ENCODE peak calls at places on chromosome 10, in seven cellular contexts. R is CD4-positive, alpha-beta T cell; T is colonic mucosa; S is lower leg skin; D is endothelial cell of umbilical vein; J is GM23338; U is GM12865. Q is an unnamed sample.

GRCh38 chr10:32995751-32996150 is 37.7 kb upstream of the ITGB1 start:
- DNase-seq in S (no peak), T (no peak), J (no peak), U (peak), R (no peak), D (peak), Q (no peak)

GRCh38 chr10:79347894-79348639 is 798 bp downstream of the PPIF start:
- DNase-seq in D (peak), J (peak), T (peak), U (peak), S (peak), R (peak), Q (peak)

GRCh38 chr10:71397340-71398212 is 856 bp downstream of the CDH23 start:
- DNase-seq in T (no peak), U (no peak), S (no peak), R (no peak), D (no peak), J (peak), Q (no peak)

GRCh38 chr10:100008142-100008522 is 1.6 kb downstream of the DNMBP start:
- DNase-seq in T (no peak), J (no peak), U (no peak), R (no peak), D (peak), S (peak), Q (no peak)

GRCh38 chr10:97889461-97890265 is 40.0 kb downstream of the GOLGA7B start:
- DNase-seq in T (no peak), D (peak), U (no peak), J (peak), R (no peak), S (peak), Q (peak)

GRCh38 chr10:73183882-73184281 is 16.0 kb downstream of the FAM149B1 start:
- DNase-seq in D (peak), S (no peak), J (no peak), T (no peak), U (no peak), R (no peak), Q (no peak)

GRCh38 chr10:46311501-46311951 is 24.7 kb downstream of the ANTXRL start:
- DNase-seq in U (no peak), T (no peak), D (no peak), J (no peak), R (no peak), S (no peak), Q (no peak)

GRCh38 chr10:114261116-114261515 is 22.1 kb downstream of the VWA2 start:
- DNase-seq in T (no peak), J (no peak), D (no peak), R (no peak), U (peak), S (no peak), Q (peak)

GRCh38 chr10:90051474-90051873 is 350.1 kb downstream of the KIF20B start:
- DNase-seq in R (no peak), T (no peak), J (no peak), U (peak), S (no peak), D (no peak), Q (no peak)

GRCh38 chr10:52261362-52261761 is 52.7 kb upstream of the DKK1 start:
- DNase-seq in R (no peak), T (no peak), U (no peak), S (no peak), J (no peak), D (no peak), Q (no peak)

GRCh38 chr10:62718585-62718984 is 85.9 kb upstream of the ADO start:
- DNase-seq in J (no peak), R (no peak), U (no peak), T (no peak), S (no peak), D (no peak), Q (no peak)

GRCh38 chr10:117905404-117905803 is 141.3 kb downstream of the RAB11FIP2 start:
- DNase-seq in S (no peak), T (no peak), U (no peak), J (no peak), D (no peak), R (no peak), Q (no peak)

GRCh38 chr10:1183746-1184145 is 127.6 kb downstream of the WDR37 start:
- DNase-seq in U (no peak), D (no peak), R (no peak), T (no peak), J (no peak), S (no peak), Q (no peak)

GRCh38 chr10:373516-374309 is 238.5 kb downstream of the ZMYND11 start:
- DNase-seq in U (no peak), R (no peak), S (no peak), D (peak), J (no peak), T (no peak), Q (peak)

GRCh38 chr10:109343293-109343692 is 580.0 kb downstream of the XPNPEP1 start:
- DNase-seq in U (no peak), S (no peak), D (no peak), J (no peak), T (no peak), R (no peak), Q (no peak)

GRCh38 chr10:76540786-76541185 is 1096.8 kb downstream of the KCNMA1 start:
- DNase-seq in J (no peak), R (no peak), S (no peak), D (no peak), U (no peak), T (no peak), Q (no peak)

GRCh38 chr10:114541081-114541833 is 116.8 kb downstream of the ABLIM1 start:
- DNase-seq in S (peak), R (peak), J (no peak), U (peak), T (peak), D (peak), Q (peak)

GRCh38 chr10:4647138-4647785 is 178.7 kb upstream of the AKR1E2 start:
- DNase-seq in D (peak), T (no peak), U (no peak), S (no peak), R (no peak), J (no peak), Q (no peak)

GRCh38 chr10:61404771-61405170 is 48.4 kb downstream of the TMEM26 start:
- DNase-seq in J (no peak), S (no peak), U (no peak), R (no peak), D (peak), T (no peak), Q (no peak)

GRCh38 chr10:76350583-76350982 is 919.2 kb downstream of the LRMDA start:
- DNase-seq in T (no peak), R (no peak), D (no peak), S (no peak), J (no peak), U (no peak), Q (no peak)

GRCh38 chr10:89428873-89429272 is 14.5 kb downstream of the IFIT5 start:
- DNase-seq in R (no peak), S (no peak), D (no peak), U (no peak), T (no peak), J (no peak), Q (no peak)

GRCh38 chr10:8158439-8159071 is 104.1 kb downstream of the GATA3 start:
- DNase-seq in D (no peak), R (no peak), J (no peak), S (no peak), T (no peak), U (no peak), Q (no peak)

GRCh38 chr10:28587970-28588290 is 55.0 kb downstream of the WAC start:
- DNase-seq in J (no peak), U (no peak), T (no peak), R (no peak), S (no peak), D (peak), Q (peak)

GRCh38 chr10:59812541-59813122 is 59.4 kb upstream of the MRLN start:
- DNase-seq in R (no peak), J (no peak), S (no peak), D (no peak), U (no peak), T (no peak), Q (no peak)

GRCh38 chr10:26448292-26448691 is 10.2 kb downstream of the APBB1IP start:
- DNase-seq in J (no peak), S (no peak), T (no peak), R (no peak), D (no peak), U (peak), Q (no peak)

GRCh38 chr10:7464703-7465102 is 53.9 kb upstream of the SFMBT2 start:
- DNase-seq in J (no peak), D (no peak), R (no peak), S (no peak), T (no peak), U (no peak), Q (no peak)

GRCh38 chr10:65325913-65326312 is 1599.9 kb upstream of the LRRTM3 start:
- DNase-seq in D (no peak), T (no peak), R (no peak), U (no peak), J (peak), S (no peak), Q (no peak)

GRCh38 chr10:1291178-1292090 is 235.2 kb downstream of the WDR37 start:
- DNase-seq in D (no peak), S (no peak), R (no peak), J (no peak), U (no peak), T (no peak), Q (no peak)

GRCh38 chr10:22230331-22230833 is 12.6 kb upstream of the EBLN1 start:
- DNase-seq in S (no peak), J (peak), D (peak), T (peak), R (no peak), U (peak), Q (no peak)

GRCh38 chr10:113386005-113386404 is 166.8 kb upstream of the HABP2 start:
- DNase-seq in U (no peak), R (no peak), D (peak), T (no peak), S (no peak), J (no peak), Q (no peak)

GRCh38 chr10:109978481-109978880 is 29.3 kb upstream of the ADD3 start:
- DNase-seq in S (peak), D (peak), U (peak), T (peak), J (peak), R (peak), Q (no peak)

GRCh38 chr10:12181065-12181775 is 14.5 kb downstream of the NUDT5 start:
- DNase-seq in S (no peak), U (peak), J (no peak), R (peak), T (no peak), D (no peak), Q (no peak)

GRCh38 chr10:19921300-19922140 is 105.3 kb downstream of the PLXDC2 start:
- DNase-seq in S (no peak), J (no peak), U (no peak), R (no peak), T (no peak), D (no peak), Q (peak)

GRCh38 chr10:124204726-124205125 is 111.3 kb upstream of the CHST15 start:
- DNase-seq in T (no peak), J (no peak), D (no peak), S (no peak), U (no peak), R (no peak), Q (no peak)

GRCh38 chr10:49395741-49396665 is at the start of gene DRGX:
- DNase-seq in S (no peak), D (no peak), T (no peak), U (no peak), R (no peak), J (peak), Q (no peak)

GRCh38 chr10:71534552-71535158 is 137.9 kb downstream of the CDH23 start:
- DNase-seq in J (no peak), U (no peak), S (no peak), D (no peak), T (no peak), R (no peak), Q (no peak)

GRCh38 chr10:78516741-78517140 is 483.1 kb downstream of the RPS24 start:
- DNase-seq in R (no peak), J (no peak), D (no peak), S (no peak), U (no peak), T (peak), Q (no peak)

GRCh38 chr10:79260803-79261740 is 86.2 kb upstream of the PPIF start:
- DNase-seq in R (no peak), T (no peak), U (peak), D (no peak), S (no peak), J (peak), Q (no peak)

GRCh38 chr10:120423350-120424197 is 33.5 kb upstream of the PLPP4 start:
- DNase-seq in J (peak), D (peak), R (no peak), T (peak), S (peak), U (peak), Q (no peak)

GRCh38 chr10:111108441-111108840 is 31.6 kb downstream of the ADRA2A start:
- DNase-seq in S (no peak), R (no peak), T (no peak), U (no peak), D (no peak), J (no peak), Q (no peak)
- TF ChIP-seq CTCF in S (no peak), R (no peak), T (no peak), U (no peak), D (no peak), J (no peak), Q (no peak)

DNA sequence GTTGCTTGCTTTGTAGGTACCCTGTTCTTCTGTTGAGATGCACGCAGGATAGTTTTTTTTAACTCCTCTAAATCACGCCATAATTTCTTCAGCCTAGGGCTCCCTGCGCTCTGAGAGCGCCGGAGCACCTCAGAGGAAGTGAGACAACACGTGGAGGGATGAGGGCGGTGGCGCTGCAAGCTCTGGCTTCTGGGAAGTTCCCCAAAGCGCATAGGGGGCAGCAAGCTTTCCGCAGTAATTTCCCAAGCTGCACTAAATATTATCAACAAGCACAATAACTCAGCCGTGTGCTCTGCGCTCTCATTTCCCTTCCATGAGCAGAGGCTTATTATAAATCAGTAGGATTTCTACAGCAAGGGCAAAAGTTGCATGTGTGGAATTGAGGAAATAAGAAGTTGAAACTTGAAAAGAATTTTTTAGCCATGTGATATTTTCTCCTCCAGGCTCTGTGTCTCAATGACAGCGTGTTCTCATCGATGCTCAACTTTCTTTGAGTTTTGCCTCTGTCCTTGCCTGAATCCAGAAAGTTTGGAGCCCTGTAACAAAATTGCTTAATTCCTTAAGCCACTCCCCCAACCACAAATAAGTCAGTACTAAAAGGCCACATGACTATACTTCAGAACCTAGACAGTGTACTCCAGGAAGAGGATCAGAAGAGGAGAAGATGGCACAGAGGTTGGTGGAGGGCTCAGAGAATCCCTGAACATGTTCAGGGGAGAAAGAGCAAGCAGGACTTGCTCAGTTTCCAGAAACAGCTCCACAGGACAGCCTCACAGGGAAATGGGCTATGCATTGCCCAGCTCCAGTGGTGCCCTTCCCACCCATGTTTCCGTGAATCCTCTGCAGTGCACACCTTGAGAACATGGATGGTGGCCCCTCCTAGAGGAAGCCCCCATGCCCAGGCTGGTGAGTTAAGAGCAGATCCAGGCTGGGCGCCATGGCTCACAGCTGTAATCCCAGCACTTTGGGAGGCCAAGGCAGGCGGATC is 221.5 kb upstream of the GHITM start:
- DNase-seq in U (peak), R (no peak), S (no peak), T (peak), D (peak), J (peak), Q (no peak)
- TF ChIP-seq CTCF in U (peak), R (no peak), S (no peak), T (no peak), D (no peak), J (peak), Q (no peak)

GRCh38 chr10:101617102-101617823 is 29.1 kb downstream of the DPCD start:
- DNase-seq in D (no peak), S (no peak), J (peak), T (no peak), U (peak), R (no peak), Q (no peak)
- TF ChIP-seq CTCF in D (no peak), S (no peak), J (peak), T (no peak), U (peak), R (no peak), Q (no peak)

DNA sequence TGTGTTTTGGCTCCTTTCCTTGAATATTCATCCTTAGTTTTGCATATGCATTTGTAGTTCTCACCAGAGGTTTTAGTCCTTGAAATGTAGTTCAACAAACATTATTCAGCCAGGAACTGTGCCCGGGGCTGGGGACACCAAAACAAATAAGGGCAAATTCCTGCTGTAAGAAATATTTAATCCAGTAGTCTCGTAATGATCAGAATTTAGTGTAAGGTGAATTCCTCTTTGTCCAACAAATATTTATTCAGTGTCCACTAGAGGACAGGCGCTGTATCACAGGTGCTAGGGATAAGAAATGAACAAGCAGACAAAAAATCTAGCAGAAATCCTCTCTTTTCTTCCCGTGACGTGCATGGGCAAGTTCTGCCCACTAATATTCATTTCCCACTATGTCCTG is 17.6 kb downstream of the LGI1 start:
- DNase-seq in J (no peak), R (no peak), U (no peak), T (no peak), S (no peak), D (no peak), Q (no peak)
- TF ChIP-seq CTCF in J (no peak), R (no peak), U (no peak), T (no peak), S (no peak), D (no peak), Q (no peak)

GRCh38 chr10:43192824-43193223 is 54.6 kb downstream of the CSGALNACT2 start:
- DNase-seq in T (no peak), S (no peak), D (no peak), U (no peak), R (no peak), J (no peak), Q (no peak)
- TF ChIP-seq CTCF in T (no peak), S (no peak), D (no peak), U (no peak), R (no peak), J (no peak), Q (no peak)

Q was measured in AG09319.